ENCODE peak calls at places on chromosomes 5 and 9, in seven cellular contexts. U is HCT116, M is tibial artery, O is neural progenitor cell, G is hepatocyte, F is nephron progenitor cell, H is thoracic aorta. I is an unnamed sample.

GRCh38 chr9:4116091-4116581 is 183.7 kb downstream of the GLIS3 start:
- DNase-seq in U (no peak), M (no peak), O (no peak), G (no peak), F (no peak), H (no peak), I (no peak)

GRCh38 chr5:167061695-167062094 is 1229.8 kb upstream of the WWC1 start:
- DNase-seq in U (no peak), M (no peak), O (no peak), G (no peak), F (no peak), H (no peak), I (no peak)

GRCh38 chr9:131645078-131645776 is 94.6 kb downstream of the RAPGEF1 start:
- DNase-seq in U (no peak), M (no peak), O (no peak), G (no peak), F (no peak), H (no peak), I (no peak)

GRCh38 chr5:15002183-15002582 is 130.6 kb upstream of the ANKH start:
- DNase-seq in U (no peak), M (no peak), O (no peak), G (no peak), F (no peak), H (no peak), I (no peak)

GRCh38 chr5:144085381-144085780 is 85.1 kb downstream of the YIPF5 start:
- DNase-seq in U (no peak), M (no peak), O (no peak), G (no peak), F (no peak), H (no peak), I (no peak)

GRCh38 chr5:42806701-42807262 is 4.9 kb downstream of the SELENOP start:
- DNase-seq in U (no peak), M (no peak), O (no peak), G (no peak), F (no peak), H (no peak), I (no peak)

GRCh38 chr5:52453176-52453575 is 334.5 kb upstream of the ITGA1 start:
- DNase-seq in U (no peak), M (no peak), O (no peak), G (no peak), F (no peak), H (no peak), I (no peak)

GRCh38 chr5:60487885-60488425 is 212.0 kb downstream of the DEPDC1B start:
- DNase-seq in U (no peak), M (no peak), O (no peak), G (peak), F (no peak), H (no peak), I (peak)

GRCh38 chr5:160175438-160176218 is 53.7 kb upstream of the FABP6 start:
- DNase-seq in U (no peak), M (peak), O (no peak), G (no peak), F (peak), H (no peak), I (no peak)

GRCh38 chr5:61758711-61759110 is 426.7 kb downstream of the ZSWIM6 start:
- DNase-seq in U (no peak), M (no peak), O (no peak), G (no peak), F (no peak), H (no peak), I (no peak)

GRCh38 chr9:69222953-69223352 is 48.9 kb downstream of the TJP2 start:
- DNase-seq in U (no peak), M (no peak), O (no peak), G (no peak), F (no peak), H (no peak), I (no peak)

GRCh38 chr5:136981936-136982335 is 517.2 kb downstream of the SPOCK1 start:
- DNase-seq in U (no peak), M (no peak), O (no peak), G (no peak), F (no peak), H (no peak), I (no peak)

GRCh38 chr9:131835132-131835910 is 95.4 kb upstream of the RAPGEF1 start:
- DNase-seq in U (no peak), M (no peak), O (no peak), G (no peak), F (no peak), H (no peak), I (no peak)

GRCh38 chr5:51598026-51598425 is 214.8 kb downstream of the ISL1 start:
- DNase-seq in U (no peak), M (no peak), O (no peak), G (no peak), F (no peak), H (no peak), I (no peak)

GRCh38 chr5:39009280-39009679 is 64.9 kb downstream of the RICTOR start:
- DNase-seq in U (no peak), M (no peak), O (no peak), G (no peak), F (no peak), H (no peak), I (no peak)

GRCh38 chr5:84249918-84250635 is 134.6 kb downstream of the EDIL3 start:
- DNase-seq in U (no peak), M (no peak), O (peak), G (peak), F (no peak), H (no peak), I (no peak)

GRCh38 chr9:91207889-91208651 is 153.6 kb downstream of the AUH start:
- DNase-seq in U (no peak), M (no peak), O (no peak), G (no peak), F (no peak), H (no peak), I (no peak)

GRCh38 chr5:1515921-1516571 is 7.7 kb downstream of the LPCAT1 start:
- DNase-seq in U (peak), M (peak), O (no peak), G (peak), F (no peak), H (no peak), I (peak)

GRCh38 chr9:21605489-21605931 is 123.4 kb upstream of the IFNE start:
- DNase-seq in U (no peak), M (no peak), O (no peak), G (no peak), F (no peak), H (no peak), I (no peak)

GRCh38 chr5:96780626-96781025 is 27.1 kb downstream of the ERAP1 start:
- DNase-seq in U (no peak), M (no peak), O (no peak), G (no peak), F (no peak), H (no peak), I (no peak)

GRCh38 chr9:17611342-17611741 is 32.5 kb downstream of the SH3GL2 start:
- DNase-seq in U (no peak), M (no peak), O (no peak), G (no peak), F (no peak), H (no peak), I (no peak)

GRCh38 chr9:23644326-23644725 is 181.7 kb downstream of the ELAVL2 start:
- DNase-seq in U (no peak), M (no peak), O (no peak), G (no peak), F (no peak), H (no peak), I (no peak)

GRCh38 chr9:23648651-23649050 is 177.4 kb downstream of the ELAVL2 start:
- DNase-seq in U (no peak), M (no peak), O (no peak), G (no peak), F (no peak), H (no peak), I (no peak)

GRCh38 chr9:23644906-23645305 is 181.1 kb downstream of the ELAVL2 start:
- DNase-seq in U (no peak), M (no peak), O (no peak), G (no peak), F (no peak), H (no peak), I (no peak)

GRCh38 chr9:23638837-23639426 is 187.1 kb downstream of the ELAVL2 start:
- DNase-seq in U (no peak), M (no peak), O (no peak), G (no peak), F (no peak), H (no peak), I (no peak)

DNA sequence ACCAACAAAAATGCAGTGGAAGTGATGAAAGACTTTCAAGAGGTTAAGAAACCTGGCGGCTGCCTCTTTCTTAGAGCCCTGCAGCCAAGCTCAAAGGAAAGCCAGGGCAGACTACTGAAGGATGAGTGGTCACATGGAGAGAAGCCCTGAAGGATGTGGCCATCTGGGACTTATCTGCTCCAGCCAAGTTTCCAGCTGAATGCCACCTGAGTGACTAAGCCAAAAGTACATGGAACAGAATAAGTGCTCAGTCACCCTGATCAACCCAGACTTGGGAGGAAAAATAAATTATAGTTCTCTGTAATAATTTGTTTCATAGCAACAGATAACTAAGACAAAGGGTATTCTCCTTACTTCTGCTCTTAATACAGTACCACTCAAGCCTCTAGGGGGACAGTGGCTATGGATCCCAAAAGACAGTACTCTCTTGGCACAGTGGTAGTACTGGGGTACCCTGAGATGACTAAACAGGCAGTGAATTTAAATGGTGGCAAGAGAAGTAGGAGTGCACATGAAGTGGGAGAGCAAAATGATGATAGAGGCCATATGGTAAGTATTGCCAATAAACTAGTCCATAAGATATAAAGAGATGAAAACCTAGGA is 182.3 kb downstream of the ELAVL2 start:
- DNase-seq in U (no peak), M (no peak), O (no peak), G (no peak), F (no peak), H (no peak), I (no peak)
- TF ChIP-seq CTCF in U (no peak), M (no peak), O (peak), G (no peak), F (no peak), H (no peak), I (no peak)

GRCh38 chr5:103223031-103223955 is 35.3 kb upstream of the MACIR start:
- DNase-seq in U (no peak), M (no peak), O (no peak), G (no peak), F (no peak), H (no peak), I (no peak)
- TF ChIP-seq CTCF in U (no peak), M (no peak), O (no peak), G (no peak), F (no peak), H (no peak), I (no peak)

DNA sequence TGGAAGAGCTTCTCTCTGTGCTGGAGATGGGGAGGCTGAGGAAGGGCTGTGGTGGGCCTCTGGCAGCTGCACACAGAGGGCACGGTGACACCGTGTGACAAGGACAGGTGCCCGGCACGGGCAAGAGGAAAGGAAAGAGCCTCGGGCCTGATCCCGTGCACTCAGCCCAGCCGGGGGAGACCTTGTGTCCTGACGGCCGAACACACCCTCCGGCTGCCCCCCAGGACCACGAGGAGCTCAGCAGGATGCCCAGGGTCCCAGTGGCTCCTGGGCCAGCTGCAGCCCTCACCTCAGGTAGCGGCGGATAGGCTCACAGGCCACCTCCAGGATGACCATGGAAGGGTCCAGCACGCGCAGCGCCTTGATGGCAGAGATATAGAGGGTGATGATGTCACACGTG is 5.5 kb downstream of the ANAPC2 start:
- DNase-seq in U (no peak), M (no peak), O (no peak), G (no peak), F (no peak), H (no peak), I (no peak)
- TF ChIP-seq CTCF in U (no peak), M (no peak), O (no peak), G (no peak), F (no peak), H (no peak), I (no peak)

DNA sequence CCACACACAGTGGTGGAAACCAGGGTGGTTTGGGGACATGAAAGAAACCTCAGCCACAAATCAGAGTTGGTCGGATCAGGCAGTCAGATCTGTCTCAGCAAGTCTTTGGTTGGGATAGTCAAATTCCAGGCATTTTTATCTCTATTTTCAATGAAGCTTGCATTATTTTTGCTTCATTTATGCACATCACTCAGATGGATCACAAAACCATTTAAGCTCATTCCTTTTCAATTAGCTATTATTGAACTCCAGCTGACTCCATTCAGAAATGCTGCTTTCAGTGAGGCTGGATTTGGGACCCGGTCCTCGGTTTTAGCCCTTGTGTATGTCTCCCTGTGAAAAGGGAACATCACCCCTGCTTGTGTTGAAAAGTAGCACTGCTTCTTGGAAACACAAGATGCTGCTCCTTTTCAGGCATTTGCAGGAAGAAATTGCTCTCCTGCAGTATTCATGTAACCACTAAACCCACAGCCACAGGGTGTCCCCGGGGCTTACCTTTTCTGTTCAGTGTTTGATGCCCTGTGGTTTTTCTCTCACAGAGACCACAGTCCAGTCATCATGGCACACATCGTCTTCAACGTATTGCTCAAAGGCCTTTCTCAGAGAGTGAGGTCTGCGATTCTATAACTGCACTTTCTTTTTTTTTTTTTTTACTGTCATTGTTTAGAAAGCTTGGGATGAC is 232.9 kb downstream of the NFIB start:
- DNase-seq in U (no peak), M (no peak), O (peak), G (no peak), F (no peak), H (no peak), I (no peak)
- TF ChIP-seq CTCF in U (no peak), M (no peak), O (no peak), G (no peak), F (no peak), H (no peak), I (no peak)

GRCh38 chr9:71036501-71036900 is 84.9 kb downstream of the TRPM3 start:
- DNase-seq in U (no peak), M (no peak), O (no peak), G (peak), F (no peak), H (no peak), I (peak)
- TF ChIP-seq CTCF in U (no peak), M (no peak), O (no peak), G (no peak), F (no peak), H (no peak), I (no peak)

GRCh38 chr5:74766348-74766886 is 500 bp downstream of the GFM2 start:
- DNase-seq in U (peak), M (no peak), O (peak), G (peak), F (no peak), H (no peak), I (peak)
- TF ChIP-seq CTCF in U (peak), M (peak), O (peak), G (peak), F (peak), H (peak), I (peak)